ENCODE peak calls at places on chromosomes 11 and 22, in seven cellular contexts. T, V, Y, A, N, B and U are unnamed samples.
A peak's percentile ranks its signal among the peaks of the same experiment; 100 is the strongest.

GRCh38 chr11:6385046-6385777 is 5.1 kb upstream of the SMPD1 start:
- DNase-seq in V (no peak), B (no peak), Y (peak; percentile 75), N (no peak), T (no peak), A (no peak), U (no peak)

GRCh38 chr11:45267660-45268340 is 18.3 kb downstream of the SYT13 start:
- DNase-seq in A (no peak), B (no peak), N (no peak), V (no peak), T (no peak), Y (no peak), U (no peak)

GRCh38 chr11:120425527-120425926 is 86.0 kb upstream of the GRIK4 start:
- DNase-seq in N (no peak), A (no peak), B (no peak), V (no peak), T (no peak), Y (no peak), U (no peak)

GRCh38 chr22:27060188-27060587 is 402.8 kb downstream of the MIAT start:
- DNase-seq in N (no peak), A (no peak), Y (no peak), T (no peak), B (no peak), V (no peak), U (no peak)

GRCh38 chr22:36022697-36023096 is 5.9 kb downstream of the RBFOX2 start:
- DNase-seq in Y (no peak), N (no peak), V (no peak), T (no peak), B (no peak), A (no peak), U (no peak)

GRCh38 chr22:39808087-39808486 is 85.5 kb downstream of the ENTHD1 start:
- DNase-seq in N (no peak), A (peak; percentile 11), B (no peak), Y (peak; percentile 82), T (peak; percentile 85), V (peak; percentile 6), U (no peak)

GRCh38 chr22:24440270-24440717 is 12.9 kb downstream of the ADORA2A start:
- DNase-seq in T (no peak), N (no peak), B (no peak), V (no peak), A (no peak), Y (no peak), U (no peak)

GRCh38 chr22:19878461-19879247 is 24.0 kb upstream of the GNB1L start:
- DNase-seq in A (peak; percentile 59), T (peak; percentile 32), B (peak; percentile 56), N (no peak), V (peak; percentile 26), Y (no peak), U (no peak)

GRCh38 chr11:73894725-73895335 is 18.0 kb downstream of the PAAF1 start:
- DNase-seq in V (peak; percentile 81), B (no peak), Y (no peak), A (peak; percentile 39), N (peak; percentile 55), T (no peak), U (no peak)

GRCh38 chr11:123233280-123233977 is 38.4 kb upstream of the CLMP start:
- DNase-seq in B (no peak), T (no peak), N (no peak), V (no peak), Y (no peak), A (no peak), U (no peak)

DNA sequence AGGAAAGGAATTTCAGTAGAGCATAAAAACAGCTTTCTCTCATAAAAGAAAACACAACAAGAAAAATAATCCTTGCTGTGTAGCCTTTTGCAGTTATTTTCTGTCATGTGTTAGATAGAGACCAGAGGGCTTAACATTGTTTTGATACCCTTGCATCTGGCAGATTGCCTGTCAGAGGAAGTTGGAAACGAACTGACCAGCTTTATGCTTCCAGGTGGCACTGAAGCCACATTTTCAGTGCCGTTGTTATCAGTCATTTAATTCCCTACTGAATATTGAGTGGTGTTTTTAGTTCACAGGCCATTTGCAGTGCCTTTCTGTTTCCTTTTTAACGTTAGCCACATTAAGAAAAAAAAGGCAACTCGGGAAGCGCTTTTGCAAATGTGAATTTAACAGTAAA is 21.5 kb upstream of the RAG2 start:
- DNase-seq in B (no peak), A (no peak), T (no peak), Y (no peak), V (no peak), N (no peak), U (no peak)
- TF ChIP-seq CTCF in B (no peak), A (no peak), T (no peak), Y (no peak), V (no peak), N (no peak), U (no peak)

GRCh38 chr11:117815262-117815803 is 9.2 kb downstream of the FXYD2 start:
- DNase-seq in Y (no peak), T (peak; percentile 55), V (no peak), B (no peak), A (no peak), N (no peak), U (no peak)

GRCh38 chr11:117818036-117818858 is 6.3 kb downstream of the FXYD2 start:
- DNase-seq in Y (no peak), B (no peak), T (no peak), V (peak; percentile 56), N (peak; percentile 29), A (peak; percentile 31), U (no peak)

GRCh38 chr11:117816151-117816741 is 8.3 kb downstream of the FXYD2 start:
- DNase-seq in A (peak; percentile 50), T (peak; percentile 92), N (peak; percentile 45), V (peak; percentile 30), Y (peak; percentile 32), B (no peak), U (peak; percentile 74)

GRCh38 chr11:117817213-117818035 is 7.1 kb downstream of the FXYD2 start:
- DNase-seq in Y (peak; percentile 88), A (peak; percentile 78), V (peak; percentile 65), N (peak; percentile 45), B (peak; percentile 91), T (peak; percentile 97), U (peak; percentile 95)

DNA sequence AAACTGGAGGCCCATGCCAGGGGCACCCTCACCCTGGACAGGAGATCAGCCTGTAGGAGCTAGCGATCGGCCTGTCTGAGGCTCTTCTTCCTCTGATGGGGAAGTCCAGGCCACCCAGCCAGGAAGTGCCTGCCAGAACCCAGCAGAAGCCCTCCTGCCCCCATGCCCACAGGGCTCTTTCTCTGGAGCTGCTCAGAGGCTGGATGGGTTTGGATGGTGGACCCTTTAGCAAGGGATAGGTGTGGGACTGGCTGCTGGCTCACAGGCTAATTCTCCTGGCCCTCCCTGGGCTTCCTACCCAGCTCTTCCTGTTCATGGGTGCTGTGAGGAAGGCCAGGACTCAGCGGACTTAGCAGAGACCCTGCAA is 7.7 kb downstream of the FXYD2 start:
- DNase-seq in B (no peak), N (no peak), V (no peak), T (peak; percentile 70), A (no peak), Y (no peak), U (no peak)
- H3K4me3 ChIP-seq in B (no peak overlapping the region), N (no peak overlapping the region), V (no peak overlapping the region), T (peak overlapping the region; percentile 47), A (no peak overlapping the region), Y (no peak overlapping the region), U (no peak overlapping the region)

GRCh38 chr11:64650923-64651523 is 60.0 kb downstream of the SLC22A12 start:
- DNase-seq in V (peak; percentile 19), N (no peak), Y (peak; percentile 78), A (peak; percentile 8), T (peak; percentile 75), B (no peak), U (no peak)

GRCh38 chr11:64654439-64654838 is 63.4 kb downstream of the SLC22A12 start:
- DNase-seq in Y (no peak), T (no peak), B (no peak), V (no peak), A (no peak), N (no peak), U (no peak)

GRCh38 chr11:64654958-64655541 is 64.0 kb downstream of the SLC22A12 start:
- DNase-seq in N (no peak), T (no peak), Y (no peak), A (no peak), V (no peak), B (no peak), U (no peak)

GRCh38 chr11:64652586-64653387 is 61.8 kb downstream of the SLC22A12 start:
- DNase-seq in V (peak; percentile 55), N (peak; percentile 12), A (peak; percentile 64), T (peak; percentile 98), B (peak; percentile 91), Y (peak; percentile 96), U (peak; percentile 78)

GRCh38 chr11:64653388-64653973 is 62.5 kb downstream of the SLC22A12 start:
- DNase-seq in Y (peak; percentile 75), A (no peak), T (no peak), V (no peak), N (no peak), B (no peak), U (no peak)
- TF ChIP-seq CTCF in Y (no peak), A (no peak), T (no peak), V (no peak), N (no peak), B (no peak), U (peak; percentile 2)

DNA sequence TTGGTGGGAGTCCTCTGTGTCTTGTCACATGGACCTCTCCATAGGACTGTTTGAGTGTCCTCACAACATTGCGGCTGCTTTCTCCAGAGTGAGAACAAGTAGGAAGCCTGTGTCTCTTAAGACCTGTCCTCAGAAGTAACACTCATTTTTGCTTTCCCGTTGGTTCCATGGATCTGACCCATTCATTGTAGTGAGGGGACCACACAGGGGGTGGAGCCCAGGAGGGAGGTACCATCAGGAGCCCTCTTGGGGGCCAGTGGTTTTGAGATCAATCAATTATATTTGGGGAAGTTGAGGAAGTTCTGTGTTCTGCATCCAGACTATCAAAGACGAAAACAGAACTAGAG is 5.4 kb upstream of the ELFN2 start:
- DNase-seq in T (peak; percentile 21), B (no peak), Y (no peak), A (no peak), V (no peak), N (no peak), U (no peak)
- H3K4me3 ChIP-seq in T (no peak overlapping the region), B (no peak overlapping the region), Y (no peak overlapping the region), A (no peak overlapping the region), V (no peak overlapping the region), N (no peak overlapping the region), U (no peak overlapping the region)

DNA sequence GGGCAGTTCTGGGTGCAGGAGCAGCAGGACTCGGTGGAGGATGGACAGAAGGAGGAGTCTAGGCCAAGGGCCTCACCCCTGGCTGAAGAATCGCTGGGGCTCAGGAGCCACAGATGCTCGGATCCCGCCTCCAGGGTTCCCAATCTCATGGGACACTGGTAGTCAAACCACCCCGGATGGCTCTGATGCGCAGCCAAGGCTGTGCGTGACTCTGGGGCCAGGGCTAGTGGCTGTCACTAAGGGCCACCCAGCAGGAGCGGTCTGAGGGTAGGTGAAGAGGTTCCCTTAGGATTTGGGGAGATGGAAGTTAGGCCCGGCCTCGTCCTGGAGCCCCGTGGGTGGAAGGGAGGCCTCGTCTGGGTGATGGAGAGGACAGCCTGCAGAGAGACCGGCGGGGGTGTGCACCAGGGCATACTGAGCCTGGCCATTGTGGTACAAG is 300.6 kb downstream of the TBC1D22A start:
- DNase-seq in A (no peak), Y (no peak), B (no peak), T (peak; percentile 33), N (no peak), V (no peak), U (no peak)
- TF ChIP-seq CTCF in A (no peak), Y (no peak), B (no peak), T (no peak), N (no peak), V (no peak), U (no peak)

GRCh38 chr11:2883717-2884423 is 1.7 kb downstream of the CDKN1C start:
- DNase-seq in B (no peak), T (peak; percentile 76), V (no peak), N (no peak), Y (peak; percentile 64), A (peak; percentile 47), U (no peak)
- H3K4me3 ChIP-seq in B (peak overlapping the region; percentile 61), T (peak overlapping the region; percentile 76), V (peak overlapping the region; percentile 86), N (peak overlapping the region; percentile 58), Y (peak overlapping the region; percentile 69), A (peak overlapping the region; percentile 50), U (peak overlapping the region; percentile 84)

GRCh38 chr11:115132829-115133228 is 371.4 kb downstream of the CADM1 start:
- DNase-seq in A (no peak), B (no peak), N (no peak), V (no peak), Y (peak; percentile 25), T (peak; percentile 70), U (no peak)
- TF ChIP-seq CTCF in A (no peak), B (no peak), N (no peak), V (no peak), Y (peak; percentile 46), T (peak; percentile 69), U (no peak)